ENCODE peak calls at places on chromosomes 12 and 14, in eight cellular contexts. Q, Y, G, N, J, P, S and T are unnamed samples.

GRCh38 chr12:31117203-31118011 is 43.7 kb downstream of the DDX11 start:
- DNase-seq in N (peak; percentile 46), P (peak; percentile 68), J (peak; percentile 77), Q (peak; percentile 64), G (no peak), S (no peak), Y (peak; percentile 71), T (no peak)

GRCh38 chr12:116990971-116991966 is 80.5 kb downstream of the FBXW8 start:
- DNase-seq in J (no peak), S (no peak), Q (peak; percentile 63), G (no peak), N (no peak), P (no peak), Y (no peak), T (no peak)

GRCh38 chr14:30610719-30611388 is 11.3 kb upstream of the SCFD1 start:
- DNase-seq in P (peak; percentile 91), N (peak; percentile 70), Q (peak; percentile 31), G (peak; percentile 67), J (no peak), Y (peak; percentile 13), S (no peak), T (no peak)

GRCh38 chr12:64028541-64028940 is 184.0 kb downstream of the SRGAP1 start:
- DNase-seq in P (no peak), Q (no peak), S (no peak), N (peak; percentile 29), J (no peak), G (no peak), Y (no peak), T (no peak)

GRCh38 chr14:38755036-38755435 is 348.0 kb downstream of the SEC23A start:
- DNase-seq in J (no peak), S (no peak), Q (no peak), Y (no peak), N (no peak), P (no peak), G (no peak), T (no peak)

GRCh38 chr12:115096673-115097349 is 412.8 kb upstream of the TBX3 start:
- DNase-seq in Y (no peak), P (no peak), S (no peak), N (peak; percentile 46), Q (peak; percentile 23), G (no peak), J (no peak), T (no peak)

GRCh38 chr12:87847147-87847546 is 182.1 kb downstream of the C12orf50 start:
- DNase-seq in P (no peak), G (no peak), S (no peak), Q (no peak), N (no peak), Y (no peak), J (no peak), T (no peak)

GRCh38 chr14:25009891-25010290 is 40.1 kb downstream of the STXBP6 start:
- DNase-seq in S (no peak), Q (peak; percentile 15), Y (no peak), G (no peak), P (no peak), N (peak; percentile 30), J (no peak), T (no peak)

GRCh38 chr14:96253140-96253539 is 2.9 kb upstream of the BDKRB1 start:
- DNase-seq in G (no peak), Y (no peak), P (no peak), Q (peak; percentile 82), J (no peak), N (peak; percentile 94), S (no peak), T (no peak)

GRCh38 chr14:58849609-58850008 is 211.8 kb downstream of the DACT1 start:
- DNase-seq in S (no peak), G (no peak), P (no peak), Q (no peak), J (no peak), N (no peak), Y (no peak), T (no peak)

GRCh38 chr14:54377501-54377900 is 19.3 kb upstream of the CDKN3 start:
- DNase-seq in J (no peak), G (no peak), Q (no peak), P (no peak), Y (no peak), N (no peak), S (no peak), T (no peak)

GRCh38 chr14:91417134-91417982 is at the start of gene CCDC88C:
- DNase-seq in Q (peak; percentile 55), J (peak; percentile 87), S (peak; percentile 62), G (peak; percentile 63), P (peak; percentile 77), Y (peak; percentile 77), N (no peak), T (no peak)

GRCh38 chr14:22598099-22598895 is at the start of gene ABHD4:
- DNase-seq in Q (peak; percentile 85), S (peak; percentile 83), J (peak; percentile 63), N (peak; percentile 75), Y (peak; percentile 68), G (peak; percentile 93), P (peak; percentile 95), T (peak; percentile 77)

GRCh38 chr12:112013601-112014402 is 576 bp downstream of the ERP29 start:
- DNase-seq in S (peak; percentile 68), G (peak; percentile 70), N (peak; percentile 85), P (peak; percentile 88), J (peak; percentile 61), Q (peak; percentile 36), Y (peak; percentile 75), T (peak; percentile 64)

GRCh38 chr14:42550282-42550681 is 943.6 kb downstream of the LRFN5 start:
- DNase-seq in Q (no peak), P (no peak), S (no peak), G (no peak), Y (no peak), N (no peak), J (no peak), T (no peak)

GRCh38 chr12:65659681-65660080 is 164.6 kb upstream of the HMGA2 start:
- DNase-seq in Q (no peak), P (no peak), S (no peak), J (no peak), Y (no peak), G (no peak), N (no peak), T (no peak)

GRCh38 chr12:4275869-4276253 is 2.3 kb downstream of the CCND2 start:
- DNase-seq in G (no peak), S (no peak), Y (no peak), Q (no peak), J (no peak), N (no peak), P (no peak), T (no peak)

GRCh38 chr12:2773199-2773875 is 21.4 kb upstream of the FKBP4 start:
- DNase-seq in N (no peak), Q (no peak), P (no peak), Y (no peak), J (no peak), S (no peak), G (no peak), T (no peak)

GRCh38 chr12:87406926-87407325 is 622.3 kb downstream of the C12orf50 start:
- DNase-seq in Y (no peak), S (no peak), Q (no peak), N (no peak), P (no peak), J (no peak), G (no peak), T (no peak)

GRCh38 chr12:101455685-101456084 is 19.5 kb upstream of the SPIC start:
- DNase-seq in Y (peak; percentile 12), Q (no peak), N (no peak), J (peak; percentile 26), G (no peak), P (no peak), S (no peak), T (no peak)

GRCh38 chr14:100049220-100049619 is 16.0 kb upstream of the EVL start:
- DNase-seq in G (no peak), Q (no peak), Y (no peak), N (no peak), S (no peak), P (no peak), J (no peak), T (no peak)

GRCh38 chr14:78446807-78447206 is 276.6 kb downstream of the NRXN3 start:
- DNase-seq in Q (peak; percentile 8), N (no peak), J (no peak), G (no peak), Y (no peak), S (no peak), P (no peak), T (no peak)

GRCh38 chr14:68987653-68988036 is 8.5 kb upstream of the ACTN1 start:
- DNase-seq in Q (no peak), S (no peak), G (no peak), J (no peak), P (peak; percentile 41), Y (no peak), N (no peak), T (no peak)

GRCh38 chr12:78229491-78230209 is 399.0 kb downstream of the NAV3 start:
- DNase-seq in Y (peak; percentile 36), J (no peak), Q (peak; percentile 11), S (no peak), N (peak; percentile 55), G (no peak), P (peak; percentile 28), T (no peak)

GRCh38 chr12:106673151-106673550 is 90.3 kb downstream of the RFX4 start:
- DNase-seq in N (no peak), S (no peak), P (no peak), Y (no peak), J (no peak), G (no peak), Q (no peak), T (no peak)

GRCh38 chr12:754238-754816 is 1.9 kb downstream of the WNK1 start:
- DNase-seq in Q (peak; percentile 18), J (peak; percentile 38), N (peak; percentile 42), Y (no peak), P (peak; percentile 60), S (peak; percentile 26), G (no peak), T (no peak)

GRCh38 chr12:22855456-22855855 is 230.5 kb downstream of the ETNK1 start:
- DNase-seq in G (no peak), P (no peak), Y (no peak), N (no peak), Q (no peak), J (no peak), S (no peak), T (no peak)

GRCh38 chr12:47908738-47909137 is 3.9 kb upstream of the VDR start:
- DNase-seq in S (no peak), Q (no peak), N (no peak), G (no peak), P (no peak), J (no peak), Y (no peak), T (no peak)

GRCh38 chr12:100504820-100505219 is 31.2 kb downstream of the NR1H4 start:
- DNase-seq in Y (no peak), J (no peak), G (no peak), N (no peak), S (no peak), Q (no peak), P (no peak), T (no peak)

GRCh38 chr12:16606201-16606849 is 363 bp upstream of the LMO3 start:
- DNase-seq in N (peak; percentile 49), Y (no peak), Q (no peak), P (peak; percentile 34), J (no peak), S (peak; percentile 53), G (peak; percentile 57), T (peak; percentile 37)

GRCh38 chr12:120367252-120367923 is 1.6 kb downstream of the MSI1 start:
- DNase-seq in S (no peak), Y (no peak), N (no peak), G (no peak), J (no peak), Q (no peak), P (no peak), T (no peak)

GRCh38 chr14:101503431-101504095 is 57.7 kb upstream of the DIO3 start:
- DNase-seq in S (no peak), N (no peak), Y (no peak), Q (no peak), J (no peak), G (peak; percentile 13), P (no peak), T (no peak)